ENCODE peak calls at places on chromosomes 12 and 14, in ten cellular contexts. F, E, A, J, B, M, H, N, U and C are unnamed samples.

GRCh38 chr14:105126970-105127307 is 41.6 kb downstream of the JAG2 start:
- DNase-seq in F (no peak), E (no peak), A (no peak), J (no peak), B (no peak), M (no peak), H (no peak), N (no peak), U (no peak), C (no peak)

GRCh38 chr12:75482636-75483035 is 2.1 kb downstream of the GLIPR1 start:
- DNase-seq in F (no peak), E (no peak), A (no peak), J (no peak), B (no peak), M (no peak), H (no peak), N (peak), U (no peak), C (no peak)

GRCh38 chr12:72093930-72094329 is 155.3 kb downstream of the TPH2 start:
- DNase-seq in F (no peak), E (no peak), A (no peak), J (no peak), B (no peak), M (no peak), H (no peak), N (no peak), U (no peak), C (no peak)

GRCh38 chr12:44477331-44477980 is 398.7 kb downstream of the NELL2 start:
- DNase-seq in F (no peak), E (no peak), A (no peak), J (no peak), B (no peak), M (no peak), H (no peak), N (peak), U (no peak), C (no peak)

GRCh38 chr12:49972122-49972521 is 625 bp upstream of the AQP6 start:
- DNase-seq in F (no peak), E (no peak), A (no peak), J (no peak), B (no peak), M (no peak), H (no peak), N (no peak), U (no peak), C (no peak)

GRCh38 chr12:54941659-54942058 is 42.9 kb downstream of the TESPA1 start:
- DNase-seq in F (no peak), E (no peak), A (no peak), J (no peak), B (no peak), M (no peak), H (no peak), N (no peak), U (no peak), C (no peak)

GRCh38 chr12:125549836-125550235 is 484.6 kb downstream of the AACS start:
- DNase-seq in F (peak), E (no peak), A (no peak), J (no peak), B (no peak), M (no peak), H (no peak), N (peak), U (no peak), C (no peak)

GRCh38 chr12:6828671-6829531 is 694 bp downstream of the P3H3 start:
- DNase-seq in F (peak), E (no peak), A (no peak), J (peak), B (peak), M (no peak), H (peak), N (peak), U (no peak), C (no peak)

GRCh38 chr12:67323007-67323406 is 53.8 kb downstream of the CAND1 start:
- DNase-seq in F (no peak), E (no peak), A (no peak), J (no peak), B (no peak), M (no peak), H (no peak), N (no peak), U (no peak), C (no peak)

GRCh38 chr12:57840701-57841100 is 5.8 kb downstream of the CTDSP2 start:
- DNase-seq in F (no peak), E (no peak), A (no peak), J (no peak), B (no peak), M (no peak), H (no peak), N (no peak), U (peak), C (peak)

GRCh38 chr12:5444520-5444919 is 12.6 kb downstream of the NTF3 start:
- DNase-seq in F (no peak), E (no peak), A (no peak), J (no peak), B (no peak), M (no peak), H (no peak), N (no peak), U (no peak), C (no peak)

GRCh38 chr14:105074601-105075053 is 9.4 kb upstream of the GPR132 start:
- DNase-seq in F (no peak), E (no peak), A (no peak), J (no peak), B (no peak), M (no peak), H (no peak), N (no peak), U (peak), C (no peak)

GRCh38 chr14:94011795-94012194 is 14.3 kb upstream of the OTUB2 start:
- DNase-seq in F (no peak), E (peak), A (no peak), J (no peak), B (no peak), M (no peak), H (no peak), N (no peak), U (peak), C (no peak)

GRCh38 chr12:89346741-89347324 is 5.5 kb downstream of the DUSP6 start:
- DNase-seq in F (no peak), E (peak), A (no peak), J (no peak), B (no peak), M (no peak), H (no peak), N (peak), U (no peak), C (peak)

GRCh38 chr14:87522575-87522974 is 470.4 kb downstream of the GALC start:
- DNase-seq in F (no peak), E (no peak), A (no peak), J (no peak), B (peak), M (no peak), H (no peak), N (no peak), U (no peak), C (no peak)

GRCh38 chr14:93105362-93105761 is 10.4 kb downstream of the ITPK1 start:
- DNase-seq in F (no peak), E (no peak), A (peak), J (no peak), B (no peak), M (peak), H (no peak), N (peak), U (no peak), C (no peak)

GRCh38 chr12:388547-389137 is 478 bp downstream of the KDM5A start:
- DNase-seq in F (peak), E (no peak), A (no peak), J (peak), B (no peak), M (no peak), H (no peak), N (peak), U (no peak), C (no peak)